ENCODE peak calls at places on chromosomes 1 and 21, in six cellular contexts. One of them, this sample, is unnamed.

GRCh38 chr1:50976890-50977574 is 7.0 kb downstream of the CDKN2C start:
- DNase-seq in hepatocyte: no peak
- DNase-seq in T1000: peak
- DNase-seq in upper lobe of right lung: peak
- DNase-seq in left cardiac atrium: peak
- DNase-seq in left lung: no peak
- DNase-seq in this sample: no peak

GRCh38 chr21:35226302-35226701 is 177.2 kb upstream of the RUNX1 start:
- DNase-seq in hepatocyte: no peak
- DNase-seq in left lung: no peak
- DNase-seq in left cardiac atrium: peak
- DNase-seq in T1000: no peak
- DNase-seq in upper lobe of right lung: no peak
- DNase-seq in this sample: no peak

GRCh38 chr1:204742676-204743075 is 57.1 kb upstream of the LRRN2 start:
- DNase-seq in left cardiac atrium: no peak
- DNase-seq in T1000: no peak
- DNase-seq in hepatocyte: no peak
- DNase-seq in left lung: no peak
- DNase-seq in upper lobe of right lung: no peak
- DNase-seq in this sample: no peak

GRCh38 chr1:203668401-203668800 is 41.8 kb downstream of the ATP2B4 start:
- DNase-seq in left lung: no peak
- DNase-seq in T1000: no peak
- DNase-seq in hepatocyte: no peak
- DNase-seq in left cardiac atrium: no peak
- DNase-seq in upper lobe of right lung: no peak
- DNase-seq in this sample: no peak

GRCh38 chr1:82604524-82604923 is 803.8 kb downstream of the ADGRL2 start:
- DNase-seq in upper lobe of right lung: no peak
- DNase-seq in left lung: no peak
- DNase-seq in T1000: no peak
- DNase-seq in left cardiac atrium: no peak
- DNase-seq in hepatocyte: peak
- DNase-seq in this sample: no peak

GRCh38 chr1:164784960-164785359 is 226.0 kb downstream of the PBX1 start:
- DNase-seq in upper lobe of right lung: no peak
- DNase-seq in T1000: no peak
- DNase-seq in hepatocyte: no peak
- DNase-seq in left cardiac atrium: no peak
- DNase-seq in left lung: no peak
- DNase-seq in this sample: no peak

GRCh38 chr1:210248341-210248740 is 15.7 kb downstream of the SERTAD4 start:
- DNase-seq in left cardiac atrium: no peak
- DNase-seq in hepatocyte: no peak
- DNase-seq in upper lobe of right lung: no peak
- DNase-seq in left lung: no peak
- DNase-seq in T1000: no peak
- DNase-seq in this sample: no peak

GRCh38 chr1:106883208-106883607 is 173.3 kb upstream of the PRMT6 start:
- DNase-seq in left lung: no peak
- DNase-seq in T1000: no peak
- DNase-seq in upper lobe of right lung: no peak
- DNase-seq in left cardiac atrium: no peak
- DNase-seq in hepatocyte: no peak
- DNase-seq in this sample: no peak

GRCh38 chr1:80566867-80567266 is 1233.9 kb upstream of the ADGRL2 start:
- DNase-seq in left lung: no peak
- DNase-seq in left cardiac atrium: no peak
- DNase-seq in hepatocyte: no peak
- DNase-seq in upper lobe of right lung: no peak
- DNase-seq in T1000: no peak
- DNase-seq in this sample: no peak

GRCh38 chr1:36239941-36240637 is 15.8 kb downstream of the THRAP3 start:
- DNase-seq in left cardiac atrium: no peak
- DNase-seq in left lung: no peak
- DNase-seq in T1000: no peak
- DNase-seq in upper lobe of right lung: no peak
- DNase-seq in hepatocyte: peak
- DNase-seq in this sample: no peak

GRCh38 chr1:213066363-213066762 is 15.3 kb downstream of the RPS6KC1 start:
- DNase-seq in T1000: no peak
- DNase-seq in left lung: no peak
- DNase-seq in upper lobe of right lung: no peak
- DNase-seq in left cardiac atrium: no peak
- DNase-seq in hepatocyte: no peak
- DNase-seq in this sample: no peak

GRCh38 chr1:90508376-90509167 is 208.5 kb downstream of the BARHL2 start:
- DNase-seq in T1000: no peak
- DNase-seq in left lung: no peak
- DNase-seq in left cardiac atrium: no peak
- DNase-seq in upper lobe of right lung: no peak
- DNase-seq in hepatocyte: no peak
- DNase-seq in this sample: no peak

This sample was measured in RWPE2.